ENCODE peak calls at places on chromosomes 4 and X, in five cellular contexts. One of them, this sample, is unnamed.

GRCh38 chr4:71683309-71683708 is 100.6 kb downstream of the GC start:
- DNase-seq in NCI-H82: no peak
- DNase-seq in CD4-positive, alpha-beta T cell: no peak
- DNase-seq in brain microvascular endothelial cell: no peak
- DNase-seq in fibroblast of mammary gland: no peak
- DNase-seq in this sample: no peak

GRCh38 chr4:158817562-158818370 is 48.9 kb downstream of the FNIP2 start:
- DNase-seq in fibroblast of mammary gland: peak
- DNase-seq in brain microvascular endothelial cell: peak
- DNase-seq in NCI-H82: peak
- DNase-seq in CD4-positive, alpha-beta T cell: no peak
- DNase-seq in this sample: no peak

GRCh38 chr4:2182981-2183380 is 58.9 kb downstream of the HAUS3 start:
- DNase-seq in CD4-positive, alpha-beta T cell: no peak
- DNase-seq in fibroblast of mammary gland: peak
- DNase-seq in brain microvascular endothelial cell: no peak
- DNase-seq in NCI-H82: no peak
- DNase-seq in this sample: no peak

GRCh38 chr4:114561590-114561989 is 37.0 kb upstream of the UGT8 start:
- DNase-seq in NCI-H82: no peak
- DNase-seq in CD4-positive, alpha-beta T cell: no peak
- DNase-seq in brain microvascular endothelial cell: no peak
- DNase-seq in fibroblast of mammary gland: no peak
- DNase-seq in this sample: no peak

GRCh38 chr4:180932365-180933001 is 1310.7 kb upstream of the TENM3 start:
- DNase-seq in fibroblast of mammary gland: peak
- DNase-seq in brain microvascular endothelial cell: no peak
- DNase-seq in CD4-positive, alpha-beta T cell: no peak
- DNase-seq in NCI-H82: no peak
- DNase-seq in this sample: no peak

GRCh38 chr4:127505203-127505602 is 127.6 kb upstream of the INTU start:
- DNase-seq in CD4-positive, alpha-beta T cell: no peak
- DNase-seq in NCI-H82: no peak
- DNase-seq in brain microvascular endothelial cell: peak
- DNase-seq in fibroblast of mammary gland: peak
- DNase-seq in this sample: no peak

GRCh38 chr4:107870236-107870635 is 45.5 kb downstream of the SGMS2 start:
- DNase-seq in brain microvascular endothelial cell: no peak
- DNase-seq in NCI-H82: no peak
- DNase-seq in CD4-positive, alpha-beta T cell: no peak
- DNase-seq in fibroblast of mammary gland: no peak
- DNase-seq in this sample: no peak

GRCh38 chr4:8156617-8157016 is 2.0 kb downstream of the ABLIM2 start:
- DNase-seq in CD4-positive, alpha-beta T cell: no peak
- DNase-seq in fibroblast of mammary gland: peak
- DNase-seq in brain microvascular endothelial cell: no peak
- DNase-seq in NCI-H82: no peak
- DNase-seq in this sample: no peak

GRCh38 chrX:71198066-71198465 is 25.0 kb upstream of the GJB1 start:
- DNase-seq in NCI-H82: no peak
- DNase-seq in CD4-positive, alpha-beta T cell: no peak
- DNase-seq in fibroblast of mammary gland: no peak
- DNase-seq in brain microvascular endothelial cell: no peak
- DNase-seq in this sample: no peak

GRCh38 chr4:84099591-84099990 is 399.5 kb downstream of the NKX6-1 start:
- DNase-seq in CD4-positive, alpha-beta T cell: no peak
- DNase-seq in brain microvascular endothelial cell: no peak
- DNase-seq in NCI-H82: no peak
- DNase-seq in fibroblast of mammary gland: no peak
- DNase-seq in this sample: peak

GRCh38 chr4:182859730-182860129 is 57.5 kb downstream of the DCTD start:
- DNase-seq in fibroblast of mammary gland: no peak
- DNase-seq in brain microvascular endothelial cell: no peak
- DNase-seq in NCI-H82: no peak
- DNase-seq in CD4-positive, alpha-beta T cell: no peak
- DNase-seq in this sample: no peak

GRCh38 chrX:95318882-95319281 is 1365.8 kb upstream of the DIAPH2 start:
- DNase-seq in brain microvascular endothelial cell: no peak
- DNase-seq in NCI-H82: peak
- DNase-seq in fibroblast of mammary gland: peak
- DNase-seq in CD4-positive, alpha-beta T cell: no peak
- DNase-seq in this sample: peak

GRCh38 chr4:4462970-4463369 is 76.1 kb downstream of the NSG1 start:
- DNase-seq in fibroblast of mammary gland: no peak
- DNase-seq in CD4-positive, alpha-beta T cell: no peak
- DNase-seq in brain microvascular endothelial cell: peak
- DNase-seq in NCI-H82: no peak
- DNase-seq in this sample: peak

GRCh38 chr4:158610790-158611189 is 60.9 kb downstream of the C4orf46 start:
- DNase-seq in fibroblast of mammary gland: no peak
- DNase-seq in NCI-H82: no peak
- DNase-seq in CD4-positive, alpha-beta T cell: no peak
- DNase-seq in brain microvascular endothelial cell: peak
- DNase-seq in this sample: no peak

GRCh38 chrX:105488731-105489130 is 268.2 kb upstream of the TEX13A start:
- DNase-seq in brain microvascular endothelial cell: no peak
- DNase-seq in CD4-positive, alpha-beta T cell: no peak
- DNase-seq in fibroblast of mammary gland: peak
- DNase-seq in NCI-H82: no peak
- DNase-seq in this sample: no peak

GRCh38 chrX:132876509-132876837 is 82.0 kb downstream of the HS6ST2 start:
- DNase-seq in brain microvascular endothelial cell: no peak
- DNase-seq in CD4-positive, alpha-beta T cell: no peak
- DNase-seq in NCI-H82: peak
- DNase-seq in fibroblast of mammary gland: no peak
- DNase-seq in this sample: peak

GRCh38 chr4:8019396-8020365 is 80.0 kb upstream of the AFAP1 start:
- DNase-seq in CD4-positive, alpha-beta T cell: no peak
- DNase-seq in fibroblast of mammary gland: no peak
- DNase-seq in brain microvascular endothelial cell: no peak
- DNase-seq in NCI-H82: no peak
- DNase-seq in this sample: no peak

GRCh38 chr4:23213198-23213597 is 520.5 kb downstream of the GBA3 start:
- DNase-seq in NCI-H82: no peak
- DNase-seq in fibroblast of mammary gland: no peak
- DNase-seq in CD4-positive, alpha-beta T cell: no peak
- DNase-seq in brain microvascular endothelial cell: no peak
- DNase-seq in this sample: no peak

GRCh38 chr4:54959656-54960055 is 165.7 kb downstream of the KDR start:
- DNase-seq in CD4-positive, alpha-beta T cell: no peak
- DNase-seq in brain microvascular endothelial cell: peak
- DNase-seq in NCI-H82: no peak
- DNase-seq in fibroblast of mammary gland: peak
- DNase-seq in this sample: no peak

GRCh38 chr4:48898733-48899431 is 7.7 kb downstream of the OCIAD2 start:
- DNase-seq in CD4-positive, alpha-beta T cell: no peak
- DNase-seq in NCI-H82: no peak
- DNase-seq in fibroblast of mammary gland: peak
- DNase-seq in brain microvascular endothelial cell: peak
- DNase-seq in this sample: no peak

GRCh38 chrX:149145845-149146285 is 359.2 kb downstream of the IDS start:
- DNase-seq in CD4-positive, alpha-beta T cell: no peak
- DNase-seq in NCI-H82: no peak
- DNase-seq in fibroblast of mammary gland: peak
- DNase-seq in brain microvascular endothelial cell: no peak
- DNase-seq in this sample: no peak

GRCh38 chr4:20423420-20423819 is 171.7 kb downstream of the SLIT2 start:
- DNase-seq in CD4-positive, alpha-beta T cell: no peak
- DNase-seq in brain microvascular endothelial cell: no peak
- DNase-seq in fibroblast of mammary gland: no peak
- DNase-seq in NCI-H82: peak
- DNase-seq in this sample: no peak

GRCh38 chr4:17898553-17898952 is 87.8 kb downstream of the NCAPG start:
- DNase-seq in CD4-positive, alpha-beta T cell: no peak
- DNase-seq in brain microvascular endothelial cell: no peak
- DNase-seq in fibroblast of mammary gland: no peak
- DNase-seq in NCI-H82: no peak
- DNase-seq in this sample: no peak

GRCh38 chrX:48578661-48579128 is 4.4 kb downstream of the RBM3 start:
- DNase-seq in brain microvascular endothelial cell: no peak
- DNase-seq in fibroblast of mammary gland: no peak
- DNase-seq in NCI-H82: peak
- DNase-seq in CD4-positive, alpha-beta T cell: no peak
- DNase-seq in this sample: no peak

GRCh38 chr4:99043346-99043745 is 45.2 kb downstream of the ADH5 start:
- DNase-seq in brain microvascular endothelial cell: no peak
- DNase-seq in NCI-H82: no peak
- DNase-seq in CD4-positive, alpha-beta T cell: no peak
- DNase-seq in fibroblast of mammary gland: no peak
- DNase-seq in this sample: no peak

GRCh38 chrX:26192204-26192603 is at the start of gene MAGEB6:
- DNase-seq in NCI-H82: no peak
- DNase-seq in brain microvascular endothelial cell: no peak
- DNase-seq in fibroblast of mammary gland: no peak
- DNase-seq in CD4-positive, alpha-beta T cell: no peak
- DNase-seq in this sample: peak

GRCh38 chr4:10296730-10297129 is 160.5 kb downstream of the ZNF518B start:
- DNase-seq in NCI-H82: peak
- DNase-seq in brain microvascular endothelial cell: no peak
- DNase-seq in fibroblast of mammary gland: no peak
- DNase-seq in CD4-positive, alpha-beta T cell: no peak
- DNase-seq in this sample: peak

GRCh38 chr4:123709336-123709735 is 312.7 kb downstream of the SPRY1 start:
- DNase-seq in brain microvascular endothelial cell: no peak
- DNase-seq in fibroblast of mammary gland: peak
- DNase-seq in CD4-positive, alpha-beta T cell: no peak
- DNase-seq in NCI-H82: no peak
- DNase-seq in this sample: no peak

GRCh38 chrX:7414753-7415152 is 266.8 kb upstream of the PUDP start:
- DNase-seq in CD4-positive, alpha-beta T cell: no peak
- DNase-seq in brain microvascular endothelial cell: no peak
- DNase-seq in fibroblast of mammary gland: no peak
- DNase-seq in NCI-H82: no peak
- DNase-seq in this sample: no peak

GRCh38 chr4:80492761-80493160 is 157.2 kb downstream of the CFAP299 start:
- DNase-seq in CD4-positive, alpha-beta T cell: peak
- DNase-seq in NCI-H82: no peak
- DNase-seq in fibroblast of mammary gland: no peak
- DNase-seq in brain microvascular endothelial cell: no peak
- DNase-seq in this sample: no peak

GRCh38 chrX:23554304-23554703 is 113.0 kb upstream of the PRDX4 start:
- DNase-seq in CD4-positive, alpha-beta T cell: no peak
- DNase-seq in fibroblast of mammary gland: peak
- DNase-seq in brain microvascular endothelial cell: peak
- DNase-seq in NCI-H82: peak
- DNase-seq in this sample: peak

GRCh38 chr4:8385106-8385505 is 55.4 kb downstream of the ACOX3 start:
- DNase-seq in NCI-H82: no peak
- DNase-seq in brain microvascular endothelial cell: no peak
- DNase-seq in CD4-positive, alpha-beta T cell: no peak
- DNase-seq in fibroblast of mammary gland: no peak
- DNase-seq in this sample: no peak

GRCh38 chr4:105657117-105657765 is 51.2 kb downstream of the INTS12 start:
- DNase-seq in CD4-positive, alpha-beta T cell: no peak
- DNase-seq in brain microvascular endothelial cell: no peak
- DNase-seq in fibroblast of mammary gland: no peak
- DNase-seq in NCI-H82: no peak
- DNase-seq in this sample: no peak

GRCh38 chr4:48968814-48969213 is 17.3 kb upstream of the CWH43 start:
- DNase-seq in CD4-positive, alpha-beta T cell: no peak
- DNase-seq in fibroblast of mammary gland: peak
- DNase-seq in NCI-H82: no peak
- DNase-seq in brain microvascular endothelial cell: peak
- DNase-seq in this sample: no peak

GRCh38 chr4:28469886-28470285 is 1609.2 kb downstream of the STIM2 start:
- DNase-seq in brain microvascular endothelial cell: peak
- DNase-seq in fibroblast of mammary gland: peak
- DNase-seq in CD4-positive, alpha-beta T cell: no peak
- DNase-seq in NCI-H82: no peak
- DNase-seq in this sample: no peak

GRCh38 chr4:5883916-5884315 is 9.0 kb downstream of the CRMP1 start:
- DNase-seq in brain microvascular endothelial cell: no peak
- DNase-seq in fibroblast of mammary gland: no peak
- DNase-seq in CD4-positive, alpha-beta T cell: no peak
- DNase-seq in NCI-H82: peak
- DNase-seq in this sample: no peak

GRCh38 chr4:151582098-151582497 is 173.1 kb downstream of the FHIP1A start:
- DNase-seq in CD4-positive, alpha-beta T cell: no peak
- DNase-seq in NCI-H82: no peak
- DNase-seq in brain microvascular endothelial cell: no peak
- DNase-seq in fibroblast of mammary gland: no peak
- DNase-seq in this sample: no peak

GRCh38 chr4:1859389-1859753 is 3.4 kb upstream of the LETM1 start:
- DNase-seq in CD4-positive, alpha-beta T cell: no peak
- DNase-seq in NCI-H82: no peak
- DNase-seq in fibroblast of mammary gland: no peak
- DNase-seq in brain microvascular endothelial cell: no peak
- DNase-seq in this sample: no peak

GRCh38 chr4:24137963-24138601 is 248.2 kb upstream of the PPARGC1A start:
- DNase-seq in CD4-positive, alpha-beta T cell: no peak
- DNase-seq in NCI-H82: no peak
- DNase-seq in brain microvascular endothelial cell: no peak
- DNase-seq in fibroblast of mammary gland: no peak
- DNase-seq in this sample: no peak

This sample was measured in GM23338.